ENCODE peak calls at places on chromosomes 11 and 22, in five cellular contexts. Z is stomach, N is IMR-90, B is neural crest cell, D is right atrium auricular region. W is an unnamed sample.
A peak's percentile ranks its signal among the peaks of the same experiment; 100 is the strongest.

GRCh38 chr11:130873766-130874165 is 42.5 kb downstream of the SNX19 start:
- DNase-seq in N (peak; percentile 76), Z (no peak), D (no peak), B (no peak), W (no peak)

GRCh38 chr22:37089451-37089850 is 20.1 kb downstream of the TMPRSS6 start:
- DNase-seq in Z (no peak), N (peak; percentile 5), D (no peak), B (no peak), W (no peak)

GRCh38 chr22:30813936-30814335 is 119.3 kb downstream of the OSBP2 start:
- DNase-seq in Z (no peak), B (no peak), D (no peak), N (no peak), W (no peak)

GRCh38 chr11:8265681-8266241 is 2.1 kb upstream of the LMO1 start:
- DNase-seq in N (no peak), B (no peak), Z (no peak), D (no peak), W (no peak)

GRCh38 chr11:86814775-86815174 is 14.4 kb downstream of the PRSS23 start:
- DNase-seq in B (no peak), Z (no peak), N (peak; percentile 67), D (no peak), W (no peak)

GRCh38 chr22:26446808-26447515 is 17.9 kb downstream of the ASPHD2 start:
- DNase-seq in Z (peak; percentile 15), D (no peak), N (no peak), B (no peak), W (no peak)

GRCh38 chr11:95788921-95789505 is 569 bp downstream of the FAM76B start:
- DNase-seq in B (peak; percentile 38), N (peak; percentile 43), Z (no peak), D (no peak), W (peak; percentile 13)

GRCh38 chr11:131674051-131674755 is 303.8 kb downstream of the NTM start:
- DNase-seq in Z (peak; percentile 71), D (peak; percentile 74), B (peak; percentile 80), N (peak; percentile 86), W (peak; percentile 72)

GRCh38 chr22:24053481-24054226 is 42.5 kb downstream of the CABIN1 start:
- DNase-seq in D (no peak), N (no peak), B (no peak), Z (no peak), W (peak; percentile 62)

GRCh38 chr11:78453140-78453935 is 35.7 kb upstream of the GAB2 start:
- DNase-seq in N (peak; percentile 34), Z (no peak), B (no peak), D (no peak), W (peak; percentile 18)

GRCh38 chr22:35785181-35785923 is 67.7 kb downstream of the APOL5 start:
- DNase-seq in N (no peak), B (no peak), Z (no peak), D (no peak), W (no peak)

GRCh38 chr22:48554893-48555552 is 1272.7 kb downstream of the BRD1 start:
- DNase-seq in D (no peak), B (peak; percentile 26), N (no peak), Z (no peak), W (no peak)

GRCh38 chr22:17580461-17581031 is 17.2 kb downstream of the SLC25A18 start:
- DNase-seq in Z (peak; percentile 36), N (no peak), D (no peak), B (no peak), W (no peak)
- TF ChIP-seq CTCF in Z (no peak), N (no peak), D (no peak), B (no peak), W (no peak)

GRCh38 chr11:45847908-45848316 is 637 bp downstream of the CRY2 start:
- DNase-seq in D (peak; percentile 78), Z (peak; percentile 66), N (peak; percentile 64), B (peak; percentile 16), W (peak; percentile 50)
- TF ChIP-seq CTCF in D (no peak), Z (no peak), N (peak; percentile 11), B (no peak), W (no peak)

GRCh38 chr22:44622147-44622427 is 79.9 kb upstream of the PRR5 start:
- DNase-seq in D (no peak), N (no peak), B (no peak), Z (no peak), W (no peak)

GRCh38 chr22:44622685-44623084 is 79.3 kb upstream of the PRR5 start:
- DNase-seq in N (no peak), Z (no peak), B (no peak), D (no peak), W (no peak)

GRCh38 chr22:44625421-44625760 is 76.6 kb upstream of the PRR5 start:
- DNase-seq in Z (no peak), B (no peak), N (no peak), D (no peak), W (no peak)

GRCh38 chr22:44624689-44625420 is 77.1 kb upstream of the PRR5 start:
- DNase-seq in B (no peak), N (no peak), D (no peak), Z (no peak), W (no peak)

DNA sequence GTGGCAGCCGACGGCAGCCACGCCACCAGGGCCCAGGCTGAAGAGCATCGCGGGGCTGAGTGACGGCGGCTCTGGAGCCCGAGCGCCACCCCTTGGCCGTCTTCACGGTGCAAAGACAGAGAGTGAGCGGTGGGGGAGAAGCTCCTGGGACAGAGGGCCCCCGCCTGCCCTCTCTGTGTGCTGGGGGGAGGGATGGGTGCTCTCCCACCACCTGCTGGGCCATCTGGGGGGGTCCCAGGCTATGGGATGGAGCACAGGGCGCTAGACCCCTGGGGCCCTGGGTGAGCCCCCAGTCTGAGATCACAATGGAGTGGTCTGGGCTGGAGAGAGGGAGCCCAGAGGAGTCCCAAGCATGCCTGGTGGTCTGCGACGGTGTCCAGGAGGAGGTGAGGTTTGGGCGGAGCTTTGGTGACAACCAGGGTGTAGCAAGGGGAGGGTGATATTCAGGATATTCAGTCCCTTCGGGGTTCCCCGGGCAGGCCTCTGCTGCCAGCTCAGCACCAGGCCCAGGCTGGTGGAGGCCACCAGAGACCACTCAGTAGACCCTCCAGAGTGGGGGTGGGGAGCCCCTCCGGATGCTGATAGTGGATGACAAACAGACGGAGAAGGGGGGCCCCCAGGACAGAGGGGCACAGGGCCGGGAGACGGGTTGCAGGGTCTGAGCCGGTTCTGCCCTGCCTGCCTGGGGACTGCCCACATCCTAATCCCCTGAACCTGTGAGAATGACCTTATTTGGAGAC is 78.1 kb upstream of the PRR5 start:
- DNase-seq in N (peak; percentile 22), D (no peak), B (peak; percentile 38), Z (no peak), W (no peak)
- TF ChIP-seq CTCF in N (peak; percentile 63), D (no peak), B (peak; percentile 64), Z (no peak), W (no peak)

GRCh38 chr22:21920341-21921183 is 32.1 kb downstream of the PPM1F start:
- DNase-seq in B (no peak), N (no peak), Z (no peak), D (no peak), W (no peak)
- TF ChIP-seq CTCF in B (no peak), N (no peak), Z (no peak), D (no peak), W (no peak)

DNA sequence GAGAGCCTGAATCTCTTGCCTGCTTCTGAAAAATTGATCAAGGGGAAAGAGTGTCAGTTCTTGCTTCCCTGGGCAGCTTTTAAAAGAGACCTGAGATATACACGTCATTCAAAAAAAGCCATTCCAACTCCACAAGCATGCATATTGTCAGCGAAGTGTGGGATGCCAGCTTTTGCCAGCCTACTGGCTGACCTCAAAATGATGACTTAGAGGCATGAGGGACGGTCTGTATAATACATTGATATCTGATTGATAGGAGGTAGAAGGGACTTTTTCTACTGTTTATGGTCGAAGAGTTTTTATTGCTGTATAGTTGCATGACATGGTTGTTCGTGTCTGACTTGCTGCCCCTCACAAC is 126.3 kb downstream of the MICAL2 start:
- DNase-seq in B (no peak), N (no peak), Z (no peak), D (no peak), W (no peak)
- TF ChIP-seq CTCF in B (no peak), N (no peak), Z (no peak), D (peak; percentile 7), W (no peak)

GRCh38 chr11:61793084-61793828 is 545 bp downstream of the FEN1 start:
- DNase-seq in Z (no peak), B (no peak), D (no peak), N (no peak), W (no peak)
- TF ChIP-seq CTCF in Z (no peak), B (no peak), D (no peak), N (no peak), W (no peak)

GRCh38 chr22:38950527-38951111 is 6.8 kb upstream of the APOBEC3A start:
- DNase-seq in B (no peak), Z (no peak), N (no peak), D (no peak), W (no peak)
- TF ChIP-seq CTCF in B (no peak), Z (no peak), N (no peak), D (no peak), W (no peak)

GRCh38 chr11:12915093-12915492 is 94.0 kb upstream of the RASSF10 start:
- DNase-seq in N (no peak), B (no peak), Z (no peak), D (no peak), W (no peak)
- TF ChIP-seq CTCF in N (no peak), B (no peak), Z (no peak), D (no peak), W (no peak)

GRCh38 chr11:11451501-11452005 is 98.5 kb upstream of the CSNK2A3 start:
- DNase-seq in N (peak; percentile 24), Z (no peak), B (no peak), D (no peak), W (peak; percentile 70)
- TF ChIP-seq CTCF in N (peak; percentile 10), Z (no peak), B (no peak), D (no peak), W (no peak)

DNA sequence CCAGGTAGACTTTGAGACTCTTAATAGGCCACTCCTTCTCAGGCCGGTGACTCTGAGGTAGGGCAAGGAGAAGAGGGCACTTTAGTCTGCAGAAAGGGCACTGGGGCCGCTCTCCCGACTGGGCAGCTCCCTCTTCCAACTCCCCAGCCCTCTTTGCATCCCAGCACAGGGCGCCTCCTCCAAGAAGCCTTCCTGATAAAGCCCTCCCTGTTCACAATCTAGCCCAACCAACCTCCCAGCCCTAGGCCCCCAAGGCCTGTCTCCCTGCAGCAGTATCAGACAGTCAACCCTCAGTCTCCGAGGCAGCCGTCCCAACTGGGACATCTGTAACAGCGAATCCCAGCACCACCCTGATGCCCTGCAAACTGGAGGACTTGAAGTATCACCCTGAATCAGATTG is 14.3 kb upstream of the PDE2A start:
- DNase-seq in N (no peak), B (no peak), D (no peak), Z (no peak), W (no peak)
- TF ChIP-seq CTCF in N (no peak), B (no peak), D (no peak), Z (no peak), W (no peak)